ENCODE peak calls at places on chromosomes 4 and X, in eight cellular contexts. One of them, this sample, is unnamed.
A peak's percentile ranks its signal among the peaks of the same experiment; 100 is the strongest.

GRCh38 chr4:182190306-182190705 is 52.9 kb upstream of the TENM3 start:
- DNase-seq in MM.1S: no peak
- DNase-seq in spleen: no peak
- DNase-seq in GM12878: no peak
- DNase-seq in fibroblast of villous mesenchyme: no peak
- DNase-seq in left ventricle myocardium inferior: no peak
- DNase-seq in lung: no peak
- DNase-seq in heart left ventricle: no peak
- DNase-seq in this sample: no peak

GRCh38 chr4:138414202-138414601 is 172.1 kb upstream of the SLC7A11 start:
- DNase-seq in MM.1S: no peak
- DNase-seq in spleen: no peak
- DNase-seq in GM12878: no peak
- DNase-seq in fibroblast of villous mesenchyme: no peak
- DNase-seq in left ventricle myocardium inferior: no peak
- DNase-seq in lung: no peak
- DNase-seq in heart left ventricle: no peak
- DNase-seq in this sample: no peak

GRCh38 chrX:97405031-97405685 is 521.5 kb downstream of the RPA4 start:
- DNase-seq in MM.1S: no peak
- DNase-seq in spleen: no peak
- DNase-seq in GM12878: no peak
- DNase-seq in fibroblast of villous mesenchyme: peak; percentile 44
- DNase-seq in left ventricle myocardium inferior: no peak
- DNase-seq in lung: no peak
- DNase-seq in heart left ventricle: no peak
- DNase-seq in this sample: no peak

GRCh38 chr4:111466821-111467605 is 678.2 kb upstream of the FAM241A start:
- DNase-seq in MM.1S: no peak
- DNase-seq in spleen: no peak
- DNase-seq in GM12878: no peak
- DNase-seq in fibroblast of villous mesenchyme: peak; percentile 20
- DNase-seq in left ventricle myocardium inferior: no peak
- DNase-seq in lung: no peak
- DNase-seq in heart left ventricle: no peak
- DNase-seq in this sample: no peak

GRCh38 chr4:65416875-65417274 is 253.4 kb downstream of the EPHA5 start:
- DNase-seq in MM.1S: no peak
- DNase-seq in spleen: no peak
- DNase-seq in GM12878: no peak
- DNase-seq in fibroblast of villous mesenchyme: no peak
- DNase-seq in left ventricle myocardium inferior: peak; percentile 26
- DNase-seq in lung: no peak
- DNase-seq in heart left ventricle: no peak
- DNase-seq in this sample: no peak

GRCh38 chr4:57426779-57427395 is 316.7 kb upstream of the IGFBP7 start:
- DNase-seq in MM.1S: peak; percentile 63
- DNase-seq in spleen: no peak
- DNase-seq in GM12878: no peak
- DNase-seq in fibroblast of villous mesenchyme: peak; percentile 49
- DNase-seq in left ventricle myocardium inferior: peak; percentile 55
- DNase-seq in lung: peak; percentile 47
- DNase-seq in heart left ventricle: peak; percentile 54
- DNase-seq in this sample: peak; percentile 26

GRCh38 chr4:100803751-100804150 is 285.9 kb upstream of the EMCN start:
- DNase-seq in MM.1S: no peak
- DNase-seq in spleen: no peak
- DNase-seq in GM12878: no peak
- DNase-seq in fibroblast of villous mesenchyme: no peak
- DNase-seq in left ventricle myocardium inferior: no peak
- DNase-seq in lung: no peak
- DNase-seq in heart left ventricle: no peak
- DNase-seq in this sample: no peak

GRCh38 chr4:89242864-89243740 is 64.5 kb downstream of the GPRIN3 start:
- DNase-seq in MM.1S: no peak
- DNase-seq in spleen: no peak
- DNase-seq in GM12878: no peak
- DNase-seq in fibroblast of villous mesenchyme: no peak
- DNase-seq in left ventricle myocardium inferior: no peak
- DNase-seq in lung: no peak
- DNase-seq in heart left ventricle: no peak
- DNase-seq in this sample: no peak

GRCh38 chrX:154517101-154517781 is 1.2 kb upstream of the FAM3A start:
- DNase-seq in MM.1S: no peak
- DNase-seq in spleen: peak; percentile 82
- DNase-seq in GM12878: no peak
- DNase-seq in fibroblast of villous mesenchyme: peak; percentile 55
- DNase-seq in left ventricle myocardium inferior: no peak
- DNase-seq in lung: no peak
- DNase-seq in heart left ventricle: no peak
- DNase-seq in this sample: no peak

GRCh38 chr4:14449308-14449707 is 553.0 kb upstream of the CPEB2 start:
- DNase-seq in MM.1S: no peak
- DNase-seq in spleen: no peak
- DNase-seq in GM12878: no peak
- DNase-seq in fibroblast of villous mesenchyme: no peak
- DNase-seq in left ventricle myocardium inferior: no peak
- DNase-seq in lung: no peak
- DNase-seq in heart left ventricle: no peak
- DNase-seq in this sample: no peak

GRCh38 chr4:8547108-8547911 is 32.9 kb upstream of the GPR78 start:
- DNase-seq in MM.1S: peak; percentile 47
- DNase-seq in spleen: peak; percentile 37
- DNase-seq in GM12878: no peak
- DNase-seq in fibroblast of villous mesenchyme: peak; percentile 68
- DNase-seq in left ventricle myocardium inferior: no peak
- DNase-seq in lung: no peak
- DNase-seq in heart left ventricle: peak; percentile 16
- DNase-seq in this sample: no peak

GRCh38 chr4:152679414-152680281 is at the start of gene TMEM154:
- DNase-seq in MM.1S: peak; percentile 81
- DNase-seq in spleen: peak; percentile 95
- DNase-seq in GM12878: no peak
- DNase-seq in fibroblast of villous mesenchyme: peak; percentile 82
- DNase-seq in left ventricle myocardium inferior: peak; percentile 58
- DNase-seq in lung: peak; percentile 68
- DNase-seq in heart left ventricle: peak; percentile 60
- DNase-seq in this sample: peak; percentile 73

GRCh38 chr4:16104520-16104919 is 20.7 kb upstream of the PROM1 start:
- DNase-seq in MM.1S: no peak
- DNase-seq in spleen: no peak
- DNase-seq in GM12878: no peak
- DNase-seq in fibroblast of villous mesenchyme: no peak
- DNase-seq in left ventricle myocardium inferior: no peak
- DNase-seq in lung: no peak
- DNase-seq in heart left ventricle: no peak
- DNase-seq in this sample: no peak

GRCh38 chr4:71938776-71939175 is 93.0 kb upstream of the NPFFR2 start:
- DNase-seq in MM.1S: no peak
- DNase-seq in spleen: no peak
- DNase-seq in GM12878: no peak
- DNase-seq in fibroblast of villous mesenchyme: no peak
- DNase-seq in left ventricle myocardium inferior: no peak
- DNase-seq in lung: no peak
- DNase-seq in heart left ventricle: no peak
- DNase-seq in this sample: no peak

GRCh38 chr4:36208884-36209473 is 35.3 kb downstream of the ARAP2 start:
- DNase-seq in MM.1S: peak; percentile 80
- DNase-seq in spleen: no peak
- DNase-seq in GM12878: no peak
- DNase-seq in fibroblast of villous mesenchyme: no peak
- DNase-seq in left ventricle myocardium inferior: no peak
- DNase-seq in lung: no peak
- DNase-seq in heart left ventricle: no peak
- DNase-seq in this sample: no peak

GRCh38 chr4:6475492-6476020 is 3.1 kb upstream of the PPP2R2C start:
- DNase-seq in MM.1S: no peak
- DNase-seq in spleen: peak; percentile 39
- DNase-seq in GM12878: no peak
- DNase-seq in fibroblast of villous mesenchyme: no peak
- DNase-seq in left ventricle myocardium inferior: no peak
- DNase-seq in lung: no peak
- DNase-seq in heart left ventricle: no peak
- DNase-seq in this sample: no peak

GRCh38 chr4:40316333-40316781 is 18.8 kb upstream of the CHRNA9 start:
- DNase-seq in MM.1S: peak; percentile 11
- DNase-seq in spleen: no peak
- DNase-seq in GM12878: peak; percentile 74
- DNase-seq in fibroblast of villous mesenchyme: peak; percentile 95
- DNase-seq in left ventricle myocardium inferior: no peak
- DNase-seq in lung: no peak
- DNase-seq in heart left ventricle: no peak
- DNase-seq in this sample: no peak

GRCh38 chrX:120562569-120562926 is 1.8 kb upstream of the CUL4B start:
- DNase-seq in MM.1S: no peak
- DNase-seq in spleen: no peak
- DNase-seq in GM12878: no peak
- DNase-seq in fibroblast of villous mesenchyme: no peak
- DNase-seq in left ventricle myocardium inferior: no peak
- DNase-seq in lung: no peak
- DNase-seq in heart left ventricle: no peak
- DNase-seq in this sample: no peak

GRCh38 chr4:117823388-117823787 is 210.9 kb upstream of the NDST3 start:
- DNase-seq in MM.1S: no peak
- DNase-seq in spleen: no peak
- DNase-seq in GM12878: no peak
- DNase-seq in fibroblast of villous mesenchyme: no peak
- DNase-seq in left ventricle myocardium inferior: no peak
- DNase-seq in lung: no peak
- DNase-seq in heart left ventricle: no peak
- DNase-seq in this sample: no peak

GRCh38 chr4:137129471-137130244 is 402.6 kb downstream of the PCDH18 start:
- DNase-seq in MM.1S: no peak
- DNase-seq in spleen: no peak
- DNase-seq in GM12878: no peak
- DNase-seq in fibroblast of villous mesenchyme: peak; percentile 11
- DNase-seq in left ventricle myocardium inferior: no peak
- DNase-seq in lung: no peak
- DNase-seq in heart left ventricle: no peak
- DNase-seq in this sample: no peak

GRCh38 chr4:48187813-48188212 is 53.8 kb upstream of the TXK start:
- DNase-seq in MM.1S: no peak
- DNase-seq in spleen: no peak
- DNase-seq in GM12878: no peak
- DNase-seq in fibroblast of villous mesenchyme: no peak
- DNase-seq in left ventricle myocardium inferior: no peak
- DNase-seq in lung: no peak
- DNase-seq in heart left ventricle: no peak
- DNase-seq in this sample: no peak

GRCh38 chr4:153471691-153472080 is 5.5 kb downstream of the TMEM131L start:
- DNase-seq in MM.1S: no peak
- DNase-seq in spleen: no peak
- DNase-seq in GM12878: no peak
- DNase-seq in fibroblast of villous mesenchyme: no peak
- DNase-seq in left ventricle myocardium inferior: no peak
- DNase-seq in lung: no peak
- DNase-seq in heart left ventricle: no peak
- DNase-seq in this sample: no peak

DNA sequence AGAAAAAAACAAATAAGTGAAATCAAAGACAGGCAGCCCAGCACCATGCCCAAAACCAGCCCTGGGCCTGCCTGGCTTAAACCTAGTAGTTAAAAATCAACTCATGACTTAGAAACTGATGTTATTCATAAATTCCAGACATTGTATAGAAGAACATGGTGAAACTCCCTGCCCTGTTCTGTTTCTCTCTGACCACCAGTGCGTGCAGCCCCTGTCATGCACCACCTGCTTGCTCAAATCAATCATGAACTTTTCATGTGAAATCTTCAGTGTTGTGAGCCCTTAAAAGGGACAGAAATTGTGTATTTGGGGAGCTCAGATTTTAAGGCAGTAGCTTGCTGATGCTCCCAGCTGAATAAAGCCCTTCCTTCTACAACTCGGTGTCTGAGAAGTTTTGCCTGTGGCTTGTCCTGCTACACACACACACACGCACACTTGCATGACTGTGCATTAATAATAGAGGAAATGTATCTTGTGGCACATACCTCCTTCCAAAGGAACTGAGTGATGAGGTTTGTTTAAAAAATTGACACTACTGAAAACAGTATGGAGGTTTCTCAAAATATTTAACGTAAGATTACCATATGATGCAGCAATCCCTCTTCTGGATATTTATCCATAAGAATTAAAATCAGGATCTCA is 39.2 kb upstream of the UGT2B7 start:
- DNase-seq in MM.1S: no peak
- DNase-seq in spleen: no peak
- DNase-seq in GM12878: no peak
- DNase-seq in fibroblast of villous mesenchyme: no peak
- DNase-seq in left ventricle myocardium inferior: no peak
- DNase-seq in lung: no peak
- DNase-seq in heart left ventricle: no peak
- DNase-seq in this sample: no peak
- H3K4me3 ChIP-seq in MM.1S: no peak overlapping the region
- H3K4me3 ChIP-seq in spleen: no peak overlapping the region
- H3K4me3 ChIP-seq in GM12878: peak overlapping the region; percentile 24
- H3K4me3 ChIP-seq in fibroblast of villous mesenchyme: no peak overlapping the region
- H3K4me3 ChIP-seq in left ventricle myocardium inferior: no peak overlapping the region
- H3K4me3 ChIP-seq in lung: no peak overlapping the region
- H3K4me3 ChIP-seq in heart left ventricle: no peak overlapping the region
- H3K4me3 ChIP-seq in this sample: no peak overlapping the region

GRCh38 chr4:186536285-186536684 is 19.1 kb downstream of the MTNR1A start:
- DNase-seq in MM.1S: no peak
- DNase-seq in spleen: no peak
- DNase-seq in GM12878: no peak
- DNase-seq in fibroblast of villous mesenchyme: no peak
- DNase-seq in left ventricle myocardium inferior: no peak
- DNase-seq in lung: no peak
- DNase-seq in heart left ventricle: no peak
- DNase-seq in this sample: no peak
- TF ChIP-seq CTCF in MM.1S: no peak
- TF ChIP-seq CTCF in spleen: no peak
- TF ChIP-seq CTCF in GM12878: no peak
- TF ChIP-seq CTCF in fibroblast of villous mesenchyme: no peak
- TF ChIP-seq CTCF in left ventricle myocardium inferior: no peak
- TF ChIP-seq CTCF in lung: no peak
- TF ChIP-seq CTCF in heart left ventricle: no peak
- TF ChIP-seq CTCF in this sample: no peak

GRCh38 chr4:30722916-30723270 is 2.7 kb downstream of the PCDH7 start:
- DNase-seq in MM.1S: no peak
- DNase-seq in spleen: peak; percentile 66
- DNase-seq in GM12878: no peak
- DNase-seq in fibroblast of villous mesenchyme: no peak
- DNase-seq in left ventricle myocardium inferior: no peak
- DNase-seq in lung: no peak
- DNase-seq in heart left ventricle: peak; percentile 27
- DNase-seq in this sample: no peak
- H3K4me3 ChIP-seq in MM.1S: no peak overlapping the region
- H3K4me3 ChIP-seq in spleen: peak overlapping the region; percentile 51
- H3K4me3 ChIP-seq in GM12878: no peak overlapping the region
- H3K4me3 ChIP-seq in fibroblast of villous mesenchyme: peak overlapping the region; percentile 53
- H3K4me3 ChIP-seq in left ventricle myocardium inferior: peak overlapping the region; percentile 77
- H3K4me3 ChIP-seq in lung: no peak overlapping the region
- H3K4me3 ChIP-seq in heart left ventricle: peak overlapping the region; percentile 57
- H3K4me3 ChIP-seq in this sample: no peak overlapping the region

GRCh38 chr4:29717658-29718057 is 1002.5 kb upstream of the PCDH7 start:
- DNase-seq in MM.1S: no peak
- DNase-seq in spleen: no peak
- DNase-seq in GM12878: no peak
- DNase-seq in fibroblast of villous mesenchyme: no peak
- DNase-seq in left ventricle myocardium inferior: no peak
- DNase-seq in lung: no peak
- DNase-seq in heart left ventricle: no peak
- DNase-seq in this sample: no peak
- TF ChIP-seq CTCF in MM.1S: no peak
- TF ChIP-seq CTCF in spleen: no peak
- TF ChIP-seq CTCF in GM12878: no peak
- TF ChIP-seq CTCF in fibroblast of villous mesenchyme: no peak
- TF ChIP-seq CTCF in left ventricle myocardium inferior: no peak
- TF ChIP-seq CTCF in lung: no peak
- TF ChIP-seq CTCF in heart left ventricle: no peak
- TF ChIP-seq CTCF in this sample: no peak

GRCh38 chrX:39899876-39900787 is 197.6 kb downstream of the BCOR start:
- DNase-seq in MM.1S: no peak
- DNase-seq in spleen: no peak
- DNase-seq in GM12878: no peak
- DNase-seq in fibroblast of villous mesenchyme: no peak
- DNase-seq in left ventricle myocardium inferior: no peak
- DNase-seq in lung: no peak
- DNase-seq in heart left ventricle: no peak
- DNase-seq in this sample: no peak
- H3K4me3 ChIP-seq in MM.1S: no peak overlapping the region
- H3K4me3 ChIP-seq in spleen: no peak overlapping the region
- H3K4me3 ChIP-seq in GM12878: no peak overlapping the region
- H3K4me3 ChIP-seq in fibroblast of villous mesenchyme: no peak overlapping the region
- H3K4me3 ChIP-seq in left ventricle myocardium inferior: peak overlapping the region; percentile 6
- H3K4me3 ChIP-seq in lung: no peak overlapping the region
- H3K4me3 ChIP-seq in heart left ventricle: no peak overlapping the region
- H3K4me3 ChIP-seq in this sample: no peak overlapping the region

This sample was measured in GM12864.